ENCODE peak calls at places on chromosomes 1 and 21, in five cellular contexts. E is lower lobe of right lung, L is IMR-90, Z is mammary epithelial cell, B is psoas muscle. O is an unnamed sample. For H3K4me1, the result is how much of the 10 kb centered on the place peaks cover.

GRCh38 chr1:37616330-37616729 is 18.4 kb downstream of the RSPO1 start:
- DNase-seq in L (no peak), E (no peak), Z (no peak), B (no peak), O (no peak)

GRCh38 chr1:59353453-59353852 is 56.6 kb downstream of the FGGY start:
- DNase-seq in L (no peak), E (no peak), B (no peak), Z (no peak), O (no peak)

GRCh38 chr1:221706862-221707582 is 34.9 kb downstream of the DUSP10 start:
- DNase-seq in E (no peak), Z (no peak), L (no peak), B (no peak), O (no peak)

GRCh38 chr1:109775408-109775807 is 11.7 kb upstream of the EPS8L3 start:
- DNase-seq in E (peak), L (peak), B (no peak), Z (no peak), O (no peak)

GRCh38 chr1:9201421-9202239 is 32.9 kb upstream of the H6PD start:
- DNase-seq in Z (peak), L (peak), B (no peak), E (no peak), O (no peak)

GRCh38 chr1:185929759-185930158 is 195.6 kb downstream of the HMCN1 start:
- DNase-seq in Z (no peak), E (no peak), B (no peak), L (peak), O (no peak)

GRCh38 chr1:54167422-54168139 is 14.8 kb upstream of the CDCP2 start:
- DNase-seq in L (peak), Z (peak), B (no peak), E (no peak), O (no peak)

GRCh38 chr21:45303111-45303615 is 15.5 kb upstream of the POFUT2 start:
- DNase-seq in B (peak), L (no peak), Z (no peak), E (peak), O (peak)

GRCh38 chr1:240199758-240200655 is 108.3 kb downstream of the FMN2 start:
- DNase-seq in B (no peak), L (no peak), E (no peak), Z (no peak), O (no peak)

GRCh38 chr1:91502882-91503184 is 2.2 kb downstream of the CDC7 start:
- DNase-seq in E (no peak), B (no peak), L (peak), Z (no peak), O (no peak)

GRCh38 chr1:227395391-227396028 is 77.2 kb upstream of the CDC42BPA start:
- DNase-seq in Z (no peak), B (no peak), L (no peak), E (no peak), O (no peak)

GRCh38 chr1:234968470-234968869 is 160.2 kb downstream of the TOMM20 start:
- DNase-seq in L (no peak), B (no peak), E (no peak), Z (no peak), O (no peak)

GRCh38 chr1:234970731-234971476 is 157.7 kb downstream of the TOMM20 start:
- DNase-seq in L (peak), E (peak), B (peak), Z (peak), O (peak)

GRCh38 chr1:234970371-234970730 is 158.3 kb downstream of the TOMM20 start:
- DNase-seq in B (no peak), Z (peak), L (peak), E (no peak), O (no peak)

GRCh38 chr1:234969630-234970370 is 158.8 kb downstream of the TOMM20 start:
- DNase-seq in B (peak), L (peak), E (peak), Z (peak), O (peak)

DNA sequence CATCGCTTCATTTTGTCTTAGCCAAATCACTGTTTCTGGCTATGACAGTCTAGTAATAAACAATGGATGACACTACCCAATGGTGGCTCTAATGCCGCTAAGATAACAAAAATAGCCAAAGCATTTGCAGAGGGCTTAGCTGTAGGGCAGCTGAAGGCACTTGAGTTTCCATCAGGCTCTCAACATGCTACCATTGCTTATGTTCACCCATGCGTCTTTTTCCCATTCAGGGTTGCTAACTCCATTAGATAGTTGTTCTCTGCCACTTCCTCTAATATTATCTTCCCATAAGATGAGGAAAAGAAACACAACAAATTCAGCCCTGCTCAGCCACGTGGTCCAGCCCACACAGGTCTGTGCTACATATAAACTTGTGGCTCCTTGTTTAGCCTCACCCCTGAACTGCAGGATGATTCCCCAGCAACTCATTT is 159.6 kb downstream of the TOMM20 start:
- DNase-seq in E (no peak), B (no peak), Z (no peak), L (peak), O (no peak)
- TF ChIP-seq CTCF in E (no peak), B (no peak), Z (no peak), L (no peak), O (no peak)

GRCh38 chr21:37452222-37452621 is 85.6 kb downstream of the DYRK1A start:
- DNase-seq in B (peak), L (peak), Z (peak), E (no peak), O (no peak)
- H3K4me1 ChIP-seq in B (half or more), L (under half), Z (under half), E (half or more), O (under half)

DNA sequence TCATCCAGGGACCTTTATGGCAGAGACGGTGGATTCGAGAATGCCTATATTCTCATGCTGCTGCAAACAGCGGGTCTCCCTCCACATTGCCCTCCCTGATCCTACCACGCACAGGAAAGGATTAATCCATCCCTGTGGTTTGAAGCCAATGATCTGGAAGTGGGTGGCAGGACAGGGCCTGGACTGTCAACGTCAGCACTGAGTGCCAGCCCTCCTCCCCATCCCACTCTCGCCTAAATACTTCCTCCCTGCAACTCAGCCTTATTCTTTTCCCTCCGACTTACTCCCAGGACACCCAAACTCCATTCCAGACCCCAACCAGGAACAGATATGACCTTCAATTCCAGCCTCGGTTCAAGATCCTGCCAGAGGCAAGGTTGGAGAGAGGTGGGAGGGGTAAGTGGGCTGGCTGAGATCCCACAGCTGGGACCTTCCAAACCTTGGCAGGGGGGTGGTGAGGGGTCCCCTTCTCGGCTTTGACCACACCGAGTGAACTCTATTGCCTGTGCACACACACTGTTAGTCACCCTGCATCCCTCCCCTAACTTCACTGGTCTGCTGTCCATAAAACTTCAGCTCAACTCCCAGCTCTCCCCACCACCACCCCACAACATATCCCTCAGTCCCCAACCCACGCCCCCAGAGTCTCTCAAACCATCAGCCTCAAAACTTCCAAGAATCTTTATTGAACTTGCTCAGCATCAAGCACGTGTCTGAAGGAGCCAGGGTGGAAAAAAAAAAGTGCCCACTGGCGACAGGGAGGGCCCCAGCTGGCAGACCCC is 2.4 kb upstream of the S100A5 start:
- DNase-seq in E (no peak), L (no peak), Z (no peak), B (no peak), O (no peak)
- H3K4me3 ChIP-seq in E (peak), L (no peak), Z (no peak), B (no peak), O (no peak)

GRCh38 chr1:224894915-224895314 is 34.6 kb upstream of the DNAH14 start:
- DNase-seq in E (no peak), B (no peak), L (peak), Z (peak), O (peak)
- TF ChIP-seq CTCF in E (no peak), B (no peak), L (no peak), Z (peak), O (peak)

GRCh38 chr1:12601690-12602632 is 16.0 kb downstream of the DHRS3 start:
- DNase-seq in Z (peak), L (peak), E (no peak), B (no peak), O (no peak)
- H3K4me1 ChIP-seq in Z (under half), L (under half), E (half or more), B (half or more), O (under half)

GRCh38 chr1:27161594-27161993 is 6.7 kb upstream of the SLC9A1 start:
- DNase-seq in L (no peak), E (no peak), B (no peak), Z (peak), O (no peak)

GRCh38 chr1:27162090-27162489 is 7.2 kb upstream of the SLC9A1 start:
- DNase-seq in E (no peak), L (no peak), Z (no peak), B (no peak), O (no peak)

GRCh38 chr1:27166929-27167328 is 12.0 kb upstream of the SLC9A1 start:
- DNase-seq in Z (no peak), B (no peak), E (no peak), L (no peak), O (no peak)

GRCh38 chr1:27166351-27166802 is 11.5 kb upstream of the SLC9A1 start:
- DNase-seq in L (peak), E (no peak), B (no peak), Z (peak), O (no peak)

GRCh38 chr1:27163093-27163492 is 8.2 kb upstream of the SLC9A1 start:
- DNase-seq in B (no peak), E (no peak), L (no peak), Z (no peak), O (no peak)
- H3K4me3 ChIP-seq in B (no peak), E (no peak), L (no peak), Z (no peak), O (no peak)

O was measured in Caco-2.